ENCODE peak calls at places on chromosomes 11 and 22, in seven cellular contexts. S is GM13977; T is fibroblast of villous mesenchyme; H is ovary; O is CD8-positive, alpha-beta T cell; B is heart left ventricle; C is progenitor cell of endocrine pancreas. V is an unnamed sample.

GRCh38 chr22:30348395-30348794 is 8.3 kb downstream of the SF3A1 start:
- DNase-seq in B (no peak), O (no peak), T (no peak), H (no peak), C (no peak), S (no peak), V (no peak)

GRCh38 chr11:74019860-74020259 is 11.0 kb upstream of the UCP3 start:
- DNase-seq in S (no peak), T (no peak), O (no peak), B (no peak), H (no peak), C (no peak), V (no peak)

GRCh38 chr11:59810911-59811259 is 307 bp upstream of the MRPL16 start:
- DNase-seq in S (no peak), B (no peak), C (no peak), O (no peak), T (no peak), H (no peak), V (no peak)

GRCh38 chr11:86261328-86261727 is 16.8 kb downstream of the EED start:
- DNase-seq in C (no peak), T (no peak), O (no peak), H (no peak), B (no peak), S (no peak), V (no peak)

GRCh38 chr11:65493367-65494176 is 5.3 kb upstream of the MALAT1 start:
- DNase-seq in S (no peak), B (peak), H (peak), C (no peak), T (peak), O (no peak), V (no peak)

GRCh38 chr11:34650528-34650927 is 29.6 kb downstream of the EHF start:
- DNase-seq in B (no peak), C (no peak), H (no peak), O (peak), T (peak), S (peak), V (no peak)

GRCh38 chr11:63736864-63737263 is 31.7 kb downstream of the ZFTA start:
- DNase-seq in B (no peak), T (no peak), S (no peak), O (no peak), C (no peak), H (no peak), V (no peak)

GRCh38 chr22:46511391-46512370 is 25.7 kb downstream of the CELSR1 start:
- DNase-seq in H (no peak), T (no peak), B (no peak), O (no peak), S (no peak), C (no peak), V (no peak)

GRCh38 chr11:87870081-87870480 is 305.2 kb downstream of the RAB38 start:
- DNase-seq in B (no peak), H (no peak), C (no peak), O (no peak), T (peak), S (no peak), V (no peak)

GRCh38 chr22:32862083-32862482 is 60.6 kb downstream of the TIMP3 start:
- DNase-seq in T (peak), O (no peak), C (no peak), B (no peak), H (no peak), S (no peak), V (no peak)

GRCh38 chr11:126393143-126393542 is 37.7 kb downstream of the ST3GAL4 start:
- DNase-seq in B (no peak), O (no peak), S (no peak), C (no peak), T (no peak), H (peak), V (no peak)

GRCh38 chr11:117096140-117096972 is 1.9 kb downstream of the SIK3 start:
- DNase-seq in S (peak), C (no peak), O (peak), H (no peak), T (peak), B (no peak), V (peak)

GRCh38 chr22:37924386-37925065 is 18.4 kb downstream of the MICALL1 start:
- DNase-seq in O (no peak), H (no peak), S (no peak), T (no peak), B (no peak), C (no peak), V (no peak)

GRCh38 chr22:29773233-29773632 is 6.1 kb downstream of the UQCR10 start:
- DNase-seq in O (no peak), T (no peak), B (peak), S (no peak), H (no peak), C (no peak), V (no peak)

GRCh38 chr11:95232666-95233065 is 1.7 kb upstream of the SESN3 start:
- DNase-seq in T (no peak), S (no peak), O (no peak), B (no peak), H (no peak), C (no peak), V (no peak)

GRCh38 chr11:86067230-86068137 is 1.4 kb downstream of the PICALM start:
- DNase-seq in T (peak), O (no peak), S (peak), C (no peak), B (no peak), H (no peak), V (peak)

GRCh38 chr11:131910491-131911387 is 540.3 kb downstream of the NTM start:
- DNase-seq in B (no peak), C (peak), T (peak), O (no peak), S (no peak), H (no peak), V (no peak)

GRCh38 chr22:46036558-46037408 is 59.8 kb upstream of the WNT7B start:
- DNase-seq in S (no peak), C (peak), O (peak), H (peak), T (peak), B (peak), V (peak)

GRCh38 chr11:64359712-64360402 is 895 bp downstream of the RPS6KA4 start:
- DNase-seq in T (no peak), B (peak), S (no peak), H (no peak), O (no peak), C (no peak), V (peak)

GRCh38 chr11:124752471-124753100 is 531 bp upstream of the VSIG2 start:
- DNase-seq in H (no peak), C (no peak), O (no peak), S (peak), T (no peak), B (no peak), V (no peak)

GRCh38 chr22:50726643-50727340 is 11.2 kb upstream of the ACR start:
- DNase-seq in O (no peak), T (no peak), H (peak), B (peak), S (no peak), C (no peak), V (no peak)

GRCh38 chr11:14902650-14903350 is 10.8 kb upstream of the CYP2R1 start:
- DNase-seq in S (no peak), C (no peak), T (peak), O (no peak), H (no peak), B (no peak), V (no peak)

GRCh38 chr11:43830928-43831440 is 49.6 kb upstream of the ALKBH3 start:
- DNase-seq in S (no peak), O (peak), T (peak), B (no peak), H (no peak), C (no peak), V (no peak)

GRCh38 chr11:11587122-11587521 is 34.7 kb downstream of the GALNT18 start:
- DNase-seq in H (no peak), C (no peak), T (no peak), O (no peak), S (no peak), B (no peak), V (no peak)

GRCh38 chr11:41286751-41287150 is 172.7 kb downstream of the LRRC4C start:
- DNase-seq in B (no peak), C (no peak), S (no peak), T (no peak), O (no peak), H (no peak), V (no peak)

GRCh38 chr11:123561046-123561781 is 93.2 kb downstream of the SCN3B start:
- DNase-seq in C (peak), O (no peak), H (peak), T (no peak), S (no peak), B (peak), V (no peak)

GRCh38 chr11:123560001-123560400 is 94.4 kb downstream of the SCN3B start:
- DNase-seq in T (peak), C (no peak), O (no peak), S (no peak), H (peak), B (peak), V (no peak)

GRCh38 chr11:123562166-123562565 is 92.3 kb downstream of the SCN3B start:
- DNase-seq in T (no peak), S (no peak), B (peak), C (no peak), O (no peak), H (peak), V (no peak)

GRCh38 chr11:123558536-123559315 is 95.7 kb downstream of the SCN3B start:
- DNase-seq in B (no peak), S (no peak), C (no peak), O (no peak), H (no peak), T (no peak), V (no peak)

GRCh38 chr11:123559418-123559817 is 95.0 kb downstream of the SCN3B start:
- DNase-seq in B (no peak), S (no peak), C (no peak), O (no peak), T (no peak), H (no peak), V (no peak)
- TF ChIP-seq CTCF in B (no peak), S (no peak), C (peak), O (no peak), T (peak), H (no peak), V (no peak)

DNA sequence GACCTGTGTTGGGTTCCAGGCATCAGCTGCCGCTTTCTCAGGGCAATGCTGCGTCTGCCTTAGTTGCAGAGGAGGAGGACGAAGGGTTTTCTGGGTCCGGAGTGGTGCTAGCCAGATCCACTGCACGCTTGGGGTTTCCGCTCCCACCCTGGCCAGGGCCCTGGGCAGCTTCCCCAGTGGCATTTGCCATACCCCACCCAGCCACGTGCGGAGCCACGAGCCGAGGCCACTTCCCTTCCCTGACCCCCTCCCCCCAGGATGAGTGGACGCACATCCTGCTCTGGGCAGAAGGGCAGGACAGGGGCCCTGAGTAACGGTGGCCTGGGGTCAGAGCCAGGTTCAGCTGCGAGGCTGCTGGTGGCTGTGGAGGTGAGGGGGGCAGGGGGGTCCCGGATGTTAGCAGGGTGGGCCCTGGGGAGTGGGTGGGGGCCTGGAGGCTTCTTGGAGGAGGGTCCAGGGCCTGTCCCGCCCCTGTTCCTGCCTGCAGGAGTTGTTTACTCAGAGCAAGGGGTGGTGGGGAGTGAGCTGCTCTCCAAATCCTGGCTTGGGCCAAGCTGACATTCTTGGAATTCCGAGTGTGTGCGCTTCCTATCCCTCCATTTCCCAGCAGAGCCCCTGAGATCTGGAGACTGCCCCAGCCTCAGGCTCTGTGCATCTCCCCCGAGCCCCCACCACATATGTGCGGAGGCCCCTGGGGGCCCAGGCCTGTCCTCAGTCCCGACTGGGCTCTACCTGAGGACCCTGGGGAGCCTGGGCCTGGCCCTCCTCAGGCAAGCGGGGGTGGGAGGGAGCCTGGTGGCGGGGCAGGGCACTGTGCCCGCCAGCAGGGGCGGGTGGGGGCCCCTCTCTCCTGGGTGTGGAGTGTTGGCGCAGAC is 1.4 kb downstream of the TSPAN4 start:
- DNase-seq in O (no peak), T (peak), C (peak), S (no peak), H (peak), B (peak), V (no peak)
- TF ChIP-seq CTCF in O (no peak), T (no peak), C (no peak), S (no peak), H (no peak), B (no peak), V (no peak)

GRCh38 chr22:42562282-42562681 is 8.5 kb downstream of the SERHL2 start:
- DNase-seq in O (no peak), T (no peak), C (no peak), H (peak), S (peak), B (no peak), V (peak)

GRCh38 chr22:42562684-42563083 is 8.9 kb downstream of the SERHL2 start:
- DNase-seq in O (no peak), T (no peak), S (no peak), B (no peak), H (peak), C (no peak), V (no peak)

GRCh38 chr22:42561856-42562255 is 8.1 kb downstream of the SERHL2 start:
- DNase-seq in H (no peak), C (no peak), O (no peak), S (no peak), B (no peak), T (no peak), V (no peak)

GRCh38 chr22:42560381-42560780 is 6.6 kb downstream of the SERHL2 start:
- DNase-seq in O (no peak), H (no peak), B (no peak), S (no peak), C (no peak), T (no peak), V (no peak)

DNA sequence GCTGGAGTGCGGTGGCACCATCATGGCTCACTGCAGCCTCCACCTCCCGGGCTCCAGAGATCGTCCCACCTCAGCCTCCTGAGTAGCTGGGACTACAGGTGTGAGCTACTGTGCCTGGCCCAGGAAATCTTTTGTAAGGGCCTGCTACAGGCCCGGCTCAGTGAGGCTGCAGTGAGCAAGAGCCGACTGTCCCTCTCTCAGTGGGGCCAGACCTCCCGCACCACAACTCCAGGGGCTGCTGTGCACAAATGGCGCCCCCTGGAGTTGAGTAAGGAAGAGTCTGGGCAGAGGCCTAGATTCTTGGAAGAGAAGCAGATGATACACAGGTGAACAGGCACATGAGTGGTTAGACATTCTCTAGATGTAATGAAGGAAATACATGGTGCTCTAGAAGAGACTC is 7.0 kb downstream of the SERHL2 start:
- DNase-seq in S (no peak), C (no peak), O (no peak), B (no peak), T (no peak), H (no peak), V (peak)
- TF ChIP-seq CTCF in S (peak), C (peak), O (peak), B (no peak), T (peak), H (no peak), V (peak)

DNA sequence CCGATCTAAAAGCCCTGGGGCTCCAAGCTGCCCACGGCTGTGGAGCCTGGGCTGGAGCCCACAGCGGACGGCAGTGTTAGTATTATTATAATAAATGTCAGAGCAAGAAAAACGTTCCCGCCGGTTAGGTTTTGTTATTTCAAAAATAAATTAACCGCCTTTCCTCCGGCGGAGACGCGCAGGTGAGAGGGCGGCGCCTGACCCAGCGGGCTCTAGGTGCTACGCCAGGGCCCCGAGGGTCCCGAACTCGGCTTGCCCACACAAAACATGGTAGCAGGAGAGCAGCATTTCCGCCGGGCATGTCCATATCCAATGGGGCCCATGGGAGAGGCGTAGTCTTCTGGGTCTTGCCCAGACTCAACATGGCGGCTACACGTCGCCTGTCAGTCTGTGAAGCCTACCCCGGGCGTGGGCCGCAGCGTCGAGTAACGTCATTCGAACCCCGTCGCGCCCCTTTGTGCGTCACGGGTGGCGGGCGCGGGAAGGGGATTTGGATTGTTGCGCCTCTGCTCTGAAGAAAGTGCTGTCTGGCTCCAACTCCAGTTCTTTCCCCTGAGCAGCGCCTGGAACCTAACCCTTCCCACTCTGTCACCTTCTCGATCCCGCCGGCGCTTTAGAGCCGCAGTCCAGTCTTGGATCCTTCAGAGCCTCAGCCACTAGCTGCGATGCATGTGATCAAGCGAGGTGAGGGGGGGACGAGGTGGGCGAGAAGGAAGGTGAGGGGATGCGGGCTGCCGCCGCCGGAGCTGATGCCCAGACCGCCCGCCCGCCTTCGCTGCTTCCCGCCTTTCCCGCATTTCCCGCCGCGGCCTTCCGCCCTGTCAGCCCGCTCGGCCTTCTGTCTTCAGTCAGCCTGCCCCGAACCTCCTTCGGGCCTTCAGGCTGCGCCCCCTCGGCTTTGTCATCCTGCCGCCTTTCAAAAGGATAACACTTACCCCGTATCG is at the start of gene RRM1:
- DNase-seq in S (peak), C (peak), O (peak), B (peak), T (peak), H (peak), V (peak)
- TF ChIP-seq CTCF in S (no peak), C (no peak), O (no peak), B (no peak), T (no peak), H (no peak), V (no peak)

GRCh38 chr11:120945042-120945441 is 78.9 kb upstream of the TBCEL start:
- DNase-seq in S (no peak), H (no peak), T (no peak), B (no peak), C (no peak), O (no peak), V (no peak)
- TF ChIP-seq CTCF in S (peak), H (no peak), T (peak), B (no peak), C (no peak), O (no peak), V (peak)

DNA sequence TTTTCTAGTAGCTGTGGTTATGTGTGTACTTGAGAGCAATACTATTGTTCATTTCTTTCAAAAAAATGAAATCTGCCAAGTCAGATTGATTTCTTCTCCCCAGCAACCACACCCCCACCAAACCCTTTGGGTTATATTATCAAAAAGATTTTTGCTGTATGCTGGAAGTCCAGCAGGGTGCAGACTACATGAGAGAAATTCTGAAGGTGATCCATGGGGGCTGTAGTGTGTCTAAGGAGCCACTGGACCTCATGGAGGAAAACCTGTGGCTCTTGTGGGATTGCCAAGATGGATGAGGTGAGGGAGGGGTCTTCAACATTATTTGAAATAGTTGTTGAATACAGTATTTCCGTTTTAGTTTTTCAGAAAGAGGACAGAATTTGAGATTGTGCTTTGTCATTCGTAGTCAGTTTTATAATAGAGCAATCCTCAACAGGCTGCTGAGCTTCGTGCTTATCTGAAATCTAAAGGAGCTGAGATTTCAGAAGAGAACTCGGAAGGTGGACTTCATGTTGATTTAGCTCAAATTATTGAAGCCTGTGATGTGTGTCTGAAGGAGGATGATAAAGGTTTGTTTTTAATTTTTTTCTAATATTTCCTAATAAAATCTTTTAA is 3.1 kb downstream of the EIF3M start:
- DNase-seq in C (no peak), S (no peak), B (no peak), T (peak), O (no peak), H (no peak), V (peak)
- TF ChIP-seq CTCF in C (peak), S (peak), B (no peak), T (peak), O (no peak), H (no peak), V (peak)

GRCh38 chr11:67694875-67695555 is 20.6 kb upstream of the ALDH3B2 start:
- DNase-seq in H (no peak), B (no peak), T (no peak), S (no peak), O (no peak), C (no peak), V (no peak)
- TF ChIP-seq CTCF in H (no peak), B (no peak), T (no peak), S (no peak), O (no peak), C (no peak), V (no peak)

GRCh38 chr22:20013382-20013871 is 3.2 kb downstream of the ARVCF start:
- DNase-seq in H (peak), C (peak), B (peak), T (peak), S (peak), O (no peak), V (peak)
- TF ChIP-seq CTCF in H (peak), C (peak), B (peak), T (peak), S (peak), O (no peak), V (peak)

GRCh38 chr11:68013611-68014156 is 3.6 kb downstream of the ALDH3B1 start:
- DNase-seq in C (no peak), T (no peak), O (no peak), S (no peak), H (no peak), B (no peak), V (no peak)

GRCh38 chr11:68015467-68015866 is 5.3 kb downstream of the ALDH3B1 start:
- DNase-seq in B (no peak), S (no peak), H (no peak), O (no peak), T (no peak), C (no peak), V (no peak)

GRCh38 chr11:68014966-68015447 is 4.9 kb downstream of the ALDH3B1 start:
- DNase-seq in T (no peak), B (no peak), C (no peak), H (no peak), O (no peak), S (no peak), V (no peak)

GRCh38 chr11:68012843-68013610 is 2.9 kb downstream of the ALDH3B1 start:
- DNase-seq in S (no peak), T (peak), O (no peak), H (peak), B (no peak), C (no peak), V (no peak)

GRCh38 chr11:68014157-68014965 is 4.2 kb downstream of the ALDH3B1 start:
- DNase-seq in C (no peak), B (no peak), S (no peak), H (peak), O (no peak), T (peak), V (no peak)
- TF ChIP-seq CTCF in C (no peak), B (no peak), S (no peak), H (no peak), O (no peak), T (no peak), V (no peak)

GRCh38 chr11:118997627-118998387 is at the start of gene CENATAC:
- DNase-seq in C (peak), O (peak), S (peak), H (peak), T (peak), B (peak), V (peak)
- TF ChIP-seq CTCF in C (no peak), O (no peak), S (no peak), H (peak), T (peak), B (peak), V (peak)

V was measured in OCI-LY7.